ENCODE peak calls at places on chromosomes 12 and 14, in seven cellular contexts. One of them, this sample, is unnamed.

GRCh38 chr14:57712101-57712500 is 153.8 kb downstream of the SLC35F4 start:
- DNase-seq in psoas muscle: no peak
- DNase-seq in nephron progenitor cell: no peak
- DNase-seq in HCT116: no peak
- DNase-seq in mesothelial cell of epicardium: no peak
- DNase-seq in thyroid gland: no peak
- DNase-seq in tibial nerve: no peak
- DNase-seq in this sample: no peak

GRCh38 chr14:64412237-64412636 is 24.1 kb downstream of the MTHFD1 start:
- DNase-seq in thyroid gland: no peak
- DNase-seq in tibial nerve: no peak
- DNase-seq in nephron progenitor cell: no peak
- DNase-seq in mesothelial cell of epicardium: no peak
- DNase-seq in HCT116: no peak
- DNase-seq in psoas muscle: no peak
- DNase-seq in this sample: no peak

GRCh38 chr12:84924956-84925355 is 12.4 kb upstream of the SLC6A15 start:
- DNase-seq in nephron progenitor cell: no peak
- DNase-seq in psoas muscle: no peak
- DNase-seq in HCT116: no peak
- DNase-seq in thyroid gland: no peak
- DNase-seq in mesothelial cell of epicardium: no peak
- DNase-seq in tibial nerve: no peak
- DNase-seq in this sample: no peak

GRCh38 chr14:79543966-79544365 is 667.3 kb downstream of the DIO2 start:
- DNase-seq in HCT116: no peak
- DNase-seq in nephron progenitor cell: no peak
- DNase-seq in mesothelial cell of epicardium: no peak
- DNase-seq in thyroid gland: no peak
- DNase-seq in tibial nerve: no peak
- DNase-seq in psoas muscle: no peak
- DNase-seq in this sample: peak

GRCh38 chr12:47097276-47097896 is 17.6 kb upstream of the AMIGO2 start:
- DNase-seq in mesothelial cell of epicardium: no peak
- DNase-seq in thyroid gland: no peak
- DNase-seq in HCT116: no peak
- DNase-seq in tibial nerve: no peak
- DNase-seq in nephron progenitor cell: no peak
- DNase-seq in psoas muscle: no peak
- DNase-seq in this sample: peak

GRCh38 chr14:103867523-103867953 is 20.2 kb upstream of the PPP1R13B start:
- DNase-seq in thyroid gland: peak
- DNase-seq in HCT116: no peak
- DNase-seq in mesothelial cell of epicardium: no peak
- DNase-seq in nephron progenitor cell: no peak
- DNase-seq in tibial nerve: no peak
- DNase-seq in psoas muscle: no peak
- DNase-seq in this sample: no peak

GRCh38 chr12:116319316-116319715 is 41.8 kb upstream of the MED13L start:
- DNase-seq in thyroid gland: no peak
- DNase-seq in nephron progenitor cell: no peak
- DNase-seq in mesothelial cell of epicardium: no peak
- DNase-seq in HCT116: no peak
- DNase-seq in psoas muscle: no peak
- DNase-seq in tibial nerve: no peak
- DNase-seq in this sample: no peak

GRCh38 chr14:60506010-60506409 is 2.9 kb upstream of the SIX6 start:
- DNase-seq in mesothelial cell of epicardium: no peak
- DNase-seq in HCT116: no peak
- DNase-seq in psoas muscle: no peak
- DNase-seq in thyroid gland: no peak
- DNase-seq in tibial nerve: no peak
- DNase-seq in nephron progenitor cell: no peak
- DNase-seq in this sample: no peak

GRCh38 chr12:124036117-124037109 is 63.4 kb downstream of the ZNF664 start:
- DNase-seq in tibial nerve: peak
- DNase-seq in psoas muscle: peak
- DNase-seq in HCT116: peak
- DNase-seq in thyroid gland: peak
- DNase-seq in nephron progenitor cell: peak
- DNase-seq in mesothelial cell of epicardium: no peak
- DNase-seq in this sample: peak

GRCh38 chr14:63287661-63288483 is 30.9 kb downstream of the GPHB5 start:
- DNase-seq in mesothelial cell of epicardium: no peak
- DNase-seq in psoas muscle: no peak
- DNase-seq in nephron progenitor cell: no peak
- DNase-seq in tibial nerve: no peak
- DNase-seq in HCT116: no peak
- DNase-seq in thyroid gland: no peak
- DNase-seq in this sample: peak

GRCh38 chr12:51672334-51672733 is 81.3 kb downstream of the SCN8A start:
- DNase-seq in HCT116: no peak
- DNase-seq in mesothelial cell of epicardium: no peak
- DNase-seq in thyroid gland: no peak
- DNase-seq in psoas muscle: no peak
- DNase-seq in tibial nerve: no peak
- DNase-seq in nephron progenitor cell: no peak
- DNase-seq in this sample: no peak

GRCh38 chr14:55556929-55557623 is 22.9 kb upstream of the KTN1 start:
- DNase-seq in HCT116: peak
- DNase-seq in tibial nerve: no peak
- DNase-seq in mesothelial cell of epicardium: peak
- DNase-seq in thyroid gland: peak
- DNase-seq in psoas muscle: peak
- DNase-seq in nephron progenitor cell: peak
- DNase-seq in this sample: peak

DNA sequence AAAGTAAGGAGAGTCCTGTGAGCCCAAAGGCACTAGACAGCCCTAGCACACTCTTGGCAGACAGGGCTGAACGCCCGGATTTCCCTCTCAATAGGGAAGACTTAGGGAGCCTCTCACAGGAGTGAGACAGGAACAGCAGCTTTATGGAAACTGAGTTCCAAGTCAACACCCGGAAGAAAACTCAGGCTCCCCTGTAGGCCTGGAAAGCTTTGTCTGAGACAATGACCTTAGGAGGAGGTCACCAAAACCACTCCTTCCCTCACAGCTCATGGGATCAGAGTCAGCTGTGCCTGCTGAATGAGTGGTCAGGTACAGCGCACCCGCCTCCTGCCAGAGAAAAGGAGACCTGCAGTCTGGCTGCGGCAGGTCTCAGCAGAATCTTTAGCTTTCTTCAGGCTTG is 229.5 kb downstream of the CACNA1C start:
- DNase-seq in thyroid gland: peak
- DNase-seq in tibial nerve: no peak
- DNase-seq in HCT116: no peak
- DNase-seq in mesothelial cell of epicardium: no peak
- DNase-seq in nephron progenitor cell: no peak
- DNase-seq in psoas muscle: no peak
- DNase-seq in this sample: no peak
- TF ChIP-seq CTCF in thyroid gland: no peak
- TF ChIP-seq CTCF in tibial nerve: no peak
- TF ChIP-seq CTCF in HCT116: no peak
- TF ChIP-seq CTCF in mesothelial cell of epicardium: no peak
- TF ChIP-seq CTCF in nephron progenitor cell: no peak
- TF ChIP-seq CTCF in psoas muscle: no peak
- TF ChIP-seq CTCF in this sample: no peak

DNA sequence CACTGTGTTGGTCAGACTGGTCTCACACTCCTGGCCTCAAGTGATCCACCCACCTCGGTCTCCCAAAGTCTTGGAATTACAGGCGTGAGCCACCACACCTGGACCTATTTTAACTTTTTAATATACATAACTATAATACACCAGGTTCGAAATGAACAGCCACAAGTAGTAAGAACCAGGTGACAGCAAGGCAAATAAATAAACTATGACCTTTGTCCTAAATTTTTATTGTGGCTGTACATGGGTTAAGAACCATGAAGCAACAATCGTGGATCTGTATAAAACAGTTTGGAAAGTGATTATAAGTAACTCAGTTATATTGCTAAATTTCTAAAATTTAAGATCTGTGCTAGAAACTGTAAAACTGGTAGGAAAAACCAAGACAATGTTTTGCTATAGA is 41.5 kb downstream of the GXYLT1 start:
- DNase-seq in tibial nerve: no peak
- DNase-seq in thyroid gland: no peak
- DNase-seq in HCT116: no peak
- DNase-seq in nephron progenitor cell: no peak
- DNase-seq in mesothelial cell of epicardium: no peak
- DNase-seq in psoas muscle: no peak
- DNase-seq in this sample: no peak
- TF ChIP-seq CTCF in tibial nerve: no peak
- TF ChIP-seq CTCF in thyroid gland: no peak
- TF ChIP-seq CTCF in HCT116: no peak
- TF ChIP-seq CTCF in nephron progenitor cell: no peak
- TF ChIP-seq CTCF in mesothelial cell of epicardium: no peak
- TF ChIP-seq CTCF in psoas muscle: no peak
- TF ChIP-seq CTCF in this sample: no peak

DNA sequence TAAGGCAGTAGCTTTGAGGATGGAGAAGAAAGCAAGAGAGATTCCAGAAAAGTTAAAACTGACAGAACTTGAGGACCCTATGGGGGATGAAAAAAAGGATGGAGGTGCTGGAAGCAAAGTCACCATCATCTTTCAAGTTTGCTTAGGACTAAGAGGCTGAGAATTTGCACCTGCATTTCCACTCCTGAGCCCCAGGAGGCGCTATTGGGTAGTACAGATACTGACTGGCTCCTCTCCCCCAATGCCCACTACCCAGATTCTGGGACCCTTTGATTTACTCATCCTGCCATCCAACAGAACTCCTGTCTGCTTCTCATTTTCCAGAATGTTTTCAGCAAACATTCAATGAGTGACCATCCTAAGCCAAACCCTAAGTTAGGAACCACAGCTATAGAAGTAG is 34.0 kb upstream of the CMKLR1 start:
- DNase-seq in psoas muscle: no peak
- DNase-seq in mesothelial cell of epicardium: no peak
- DNase-seq in tibial nerve: no peak
- DNase-seq in nephron progenitor cell: no peak
- DNase-seq in HCT116: no peak
- DNase-seq in thyroid gland: no peak
- DNase-seq in this sample: no peak
- TF ChIP-seq CTCF in psoas muscle: no peak
- TF ChIP-seq CTCF in mesothelial cell of epicardium: peak
- TF ChIP-seq CTCF in tibial nerve: no peak
- TF ChIP-seq CTCF in nephron progenitor cell: peak
- TF ChIP-seq CTCF in HCT116: peak
- TF ChIP-seq CTCF in thyroid gland: no peak
- TF ChIP-seq CTCF in this sample: peak

GRCh38 chr12:109946913-109947312 is 46.8 kb downstream of the TCHP start:
- DNase-seq in tibial nerve: no peak
- DNase-seq in mesothelial cell of epicardium: no peak
- DNase-seq in HCT116: no peak
- DNase-seq in nephron progenitor cell: no peak
- DNase-seq in thyroid gland: no peak
- DNase-seq in psoas muscle: no peak
- DNase-seq in this sample: no peak

GRCh38 chr12:109946505-109946904 is 46.4 kb downstream of the TCHP start:
- DNase-seq in mesothelial cell of epicardium: no peak
- DNase-seq in HCT116: no peak
- DNase-seq in psoas muscle: no peak
- DNase-seq in tibial nerve: no peak
- DNase-seq in thyroid gland: peak
- DNase-seq in nephron progenitor cell: peak
- DNase-seq in this sample: no peak

GRCh38 chr12:109943811-109944210 is 43.7 kb downstream of the TCHP start:
- DNase-seq in tibial nerve: no peak
- DNase-seq in HCT116: no peak
- DNase-seq in thyroid gland: peak
- DNase-seq in mesothelial cell of epicardium: no peak
- DNase-seq in nephron progenitor cell: no peak
- DNase-seq in psoas muscle: no peak
- DNase-seq in this sample: no peak

GRCh38 chr12:109944561-109944960 is 44.5 kb downstream of the TCHP start:
- DNase-seq in nephron progenitor cell: no peak
- DNase-seq in mesothelial cell of epicardium: no peak
- DNase-seq in psoas muscle: no peak
- DNase-seq in HCT116: no peak
- DNase-seq in tibial nerve: no peak
- DNase-seq in thyroid gland: no peak
- DNase-seq in this sample: no peak

DNA sequence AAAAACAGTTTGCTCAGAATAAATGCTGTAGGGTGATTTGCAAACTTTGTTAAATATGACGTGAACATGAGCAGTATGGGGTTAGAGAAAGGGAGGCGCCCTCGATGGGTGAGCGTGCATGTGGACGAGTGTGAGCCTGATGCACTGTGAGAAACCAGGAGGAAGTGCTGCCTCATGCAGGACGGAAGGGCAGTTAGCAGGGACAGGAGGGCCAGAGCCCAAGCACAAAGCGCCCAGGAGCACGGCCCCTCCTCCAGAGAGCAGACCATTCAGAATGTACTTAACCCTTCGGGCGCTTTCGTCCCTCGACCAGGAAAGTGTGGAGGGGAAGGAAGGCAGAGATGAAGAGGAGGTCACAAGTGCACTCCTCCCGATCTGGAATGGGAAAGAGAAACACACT is 44.9 kb downstream of the TCHP start:
- DNase-seq in psoas muscle: no peak
- DNase-seq in nephron progenitor cell: peak
- DNase-seq in HCT116: no peak
- DNase-seq in thyroid gland: peak
- DNase-seq in mesothelial cell of epicardium: no peak
- DNase-seq in tibial nerve: no peak
- DNase-seq in this sample: peak
- TF ChIP-seq CTCF in psoas muscle: no peak
- TF ChIP-seq CTCF in nephron progenitor cell: no peak
- TF ChIP-seq CTCF in HCT116: no peak
- TF ChIP-seq CTCF in thyroid gland: no peak
- TF ChIP-seq CTCF in mesothelial cell of epicardium: no peak
- TF ChIP-seq CTCF in tibial nerve: no peak
- TF ChIP-seq CTCF in this sample: peak

GRCh38 chr14:29820785-29821184 is 106.9 kb downstream of the PRKD1 start:
- DNase-seq in HCT116: no peak
- DNase-seq in tibial nerve: no peak
- DNase-seq in psoas muscle: no peak
- DNase-seq in nephron progenitor cell: no peak
- DNase-seq in mesothelial cell of epicardium: no peak
- DNase-seq in thyroid gland: no peak
- DNase-seq in this sample: no peak
- TF ChIP-seq CTCF in HCT116: no peak
- TF ChIP-seq CTCF in tibial nerve: no peak
- TF ChIP-seq CTCF in psoas muscle: no peak
- TF ChIP-seq CTCF in nephron progenitor cell: no peak
- TF ChIP-seq CTCF in mesothelial cell of epicardium: no peak
- TF ChIP-seq CTCF in thyroid gland: no peak
- TF ChIP-seq CTCF in this sample: no peak

GRCh38 chr14:88385212-88386101 is at the start of gene SPATA7:
- DNase-seq in mesothelial cell of epicardium: peak
- DNase-seq in psoas muscle: peak
- DNase-seq in HCT116: peak
- DNase-seq in tibial nerve: peak
- DNase-seq in thyroid gland: peak
- DNase-seq in nephron progenitor cell: peak
- DNase-seq in this sample: peak
- TF ChIP-seq CTCF in mesothelial cell of epicardium: no peak
- TF ChIP-seq CTCF in psoas muscle: no peak
- TF ChIP-seq CTCF in HCT116: no peak
- TF ChIP-seq CTCF in tibial nerve: no peak
- TF ChIP-seq CTCF in thyroid gland: no peak
- TF ChIP-seq CTCF in nephron progenitor cell: no peak
- TF ChIP-seq CTCF in this sample: no peak

This sample was measured in HFFc6.